ENCODE peak calls at places on chromosomes 16 and 17, in nine cellular contexts. F is fibroblast of lung, H is spleen, E is sigmoid colon, Q is ovary, B is cardiac muscle cell, D is heart left ventricle, I is lung, L is psoas muscle. G is an unnamed sample.

GRCh38 chr16:4570688-4571321 is 14.7 kb downstream of the C16orf96 start:
- DNase-seq in Q (no peak), F (no peak), D (no peak), E (no peak), B (no peak), I (no peak), H (no peak), L (no peak), G (no peak)

GRCh38 chr16:50448981-50449380 is 80.2 kb upstream of the BRD7 start:
- DNase-seq in E (peak; percentile 36), Q (no peak), D (no peak), B (no peak), L (no peak), H (no peak), F (no peak), I (no peak), G (no peak)

GRCh38 chr16:67862623-67863583 is 9.9 kb upstream of the EDC4 start:
- DNase-seq in L (peak; percentile 83), F (peak; percentile 68), H (no peak), E (peak; percentile 85), I (no peak), Q (no peak), D (peak; percentile 85), B (peak; percentile 68), G (peak; percentile 82)

GRCh38 chr17:75173526-75173925 is 9.2 kb downstream of the SUMO2 start:
- DNase-seq in D (no peak), B (no peak), I (no peak), L (no peak), Q (no peak), E (no peak), H (peak; percentile 14), F (no peak), G (no peak)

GRCh38 chr17:36849871-36850348 is 87.4 kb upstream of the LHX1 start:
- DNase-seq in F (peak; percentile 83), E (no peak), Q (no peak), B (peak; percentile 14), I (no peak), L (no peak), D (no peak), H (no peak), G (no peak)

GRCh38 chr17:72432143-72432604 is 311.4 kb downstream of the SOX9 start:
- DNase-seq in D (no peak), H (no peak), B (no peak), E (no peak), I (no peak), Q (no peak), L (no peak), F (no peak), G (no peak)

GRCh38 chr17:27783951-27784350 is 16.4 kb downstream of the NOS2 start:
- DNase-seq in E (no peak), I (no peak), D (no peak), F (peak; percentile 18), B (no peak), H (no peak), L (no peak), Q (no peak), G (no peak)

GRCh38 chr16:57999366-57999970 is 1.0 kb downstream of the ZNF319 start:
- DNase-seq in F (peak; percentile 40), L (no peak), I (no peak), B (no peak), D (no peak), Q (no peak), H (no peak), E (no peak), G (peak; percentile 7)

GRCh38 chr16:49484454-49484853 is 110.8 kb downstream of the C16orf78 start:
- DNase-seq in B (peak; percentile 75), Q (peak; percentile 85), F (no peak), H (peak; percentile 83), E (peak; percentile 91), L (peak; percentile 84), I (peak; percentile 44), D (peak; percentile 77), G (peak; percentile 89)

DNA sequence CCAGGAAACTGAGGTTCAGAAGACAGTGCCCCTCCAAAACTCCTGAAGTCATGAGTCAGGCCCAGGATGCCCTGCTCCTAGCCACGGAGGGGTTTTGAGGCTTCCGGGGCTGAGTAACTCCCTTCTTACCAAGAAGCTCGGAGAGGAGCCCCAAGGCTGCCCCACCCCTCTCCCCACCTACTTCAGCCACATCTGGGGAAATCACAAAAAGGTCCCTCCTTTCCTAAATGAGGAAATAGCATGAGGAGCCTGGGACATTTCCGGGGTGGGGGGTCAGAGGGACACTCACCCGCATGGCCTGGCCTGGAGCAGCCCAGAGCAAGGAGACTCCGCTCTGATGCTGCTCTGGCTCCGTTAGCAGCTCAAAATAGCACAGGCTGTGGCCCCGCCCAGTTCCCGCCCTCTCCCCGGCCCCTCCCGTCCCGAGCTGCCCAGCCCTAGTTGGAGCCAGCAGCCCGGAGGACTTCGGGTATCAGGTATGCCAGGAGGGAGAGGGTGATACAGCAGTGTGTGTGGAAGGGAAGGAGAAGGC is 40.1 kb downstream of the MYO18A start:
- DNase-seq in Q (peak; percentile 85), B (peak; percentile 92), L (peak; percentile 89), F (peak; percentile 60), I (peak; percentile 84), H (peak; percentile 96), D (peak; percentile 91), E (peak; percentile 93), G (peak; percentile 94)
- H3K27ac ChIP-seq in Q (peak overlapping the region; percentile 66), B (peak overlapping the region; percentile 99), L (peak overlapping the region; percentile 93), F (peak overlapping the region; percentile 80), I (peak overlapping the region; percentile 88), H (peak overlapping the region; percentile 90), D (peak overlapping the region; percentile 86), E (peak overlapping the region; percentile 77), G (peak overlapping the region; percentile 68)

DNA sequence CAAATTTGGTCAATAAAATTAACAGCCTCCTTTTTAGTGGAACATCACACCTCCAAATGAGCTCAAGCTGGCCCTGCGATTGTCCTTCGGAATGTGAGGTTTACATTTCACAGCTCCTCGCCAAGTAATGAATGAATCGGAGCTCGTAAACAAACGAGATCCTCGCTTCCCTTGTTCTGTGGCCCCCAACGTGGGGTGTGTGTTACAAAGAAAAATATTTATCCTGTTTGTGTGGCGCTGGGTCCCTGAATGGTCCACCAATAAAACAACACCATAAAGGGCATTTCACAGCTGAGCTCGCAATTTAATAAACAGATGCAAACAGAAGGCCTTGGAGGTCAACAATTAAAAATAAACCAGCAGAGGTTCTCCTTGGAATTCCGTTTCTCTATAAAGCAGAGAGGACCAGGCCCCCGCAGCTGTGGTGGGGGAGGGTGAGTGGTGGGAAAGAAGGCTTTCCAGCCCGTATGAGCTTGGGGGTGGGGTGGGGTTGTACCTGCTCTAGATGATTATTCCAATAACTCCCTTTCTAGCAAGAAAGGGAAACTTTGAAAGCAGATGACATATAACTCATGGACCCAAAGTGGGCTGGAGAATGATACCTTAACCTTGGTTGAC is 393.9 kb upstream of the SALL1 start:
- DNase-seq in L (no peak), F (no peak), D (no peak), E (no peak), B (no peak), I (no peak), H (no peak), Q (no peak), G (no peak)
- H3K36me3 ChIP-seq in L (no peaks in the 10 kb centered on the region), F (no peaks in the 10 kb centered on the region), D (no peaks in the 10 kb centered on the region), E (no peaks in the 10 kb centered on the region), B (no peaks in the 10 kb centered on the region), I (no peaks in the 10 kb centered on the region), H (no peaks in the 10 kb centered on the region), Q (no peaks in the 10 kb centered on the region), G (no peaks in the 10 kb centered on the region)

GRCh38 chr17:44024271-44024663 is 9.5 kb upstream of the TMEM101 start:
- DNase-seq in D (no peak), L (no peak), F (no peak), E (no peak), H (no peak), I (no peak), B (no peak), Q (no peak), G (no peak)

GRCh38 chr17:44023545-44024270 is 8.9 kb upstream of the TMEM101 start:
- DNase-seq in F (no peak), Q (no peak), D (no peak), H (no peak), I (no peak), E (no peak), L (no peak), B (no peak), G (no peak)

GRCh38 chr17:44022246-44022645 is 7.5 kb upstream of the TMEM101 start:
- DNase-seq in H (no peak), D (no peak), I (no peak), E (no peak), B (no peak), F (no peak), Q (no peak), L (no peak), G (no peak)

GRCh38 chr17:44029736-44030135 is 15.0 kb upstream of the TMEM101 start:
- DNase-seq in D (no peak), E (no peak), B (no peak), H (no peak), I (no peak), L (no peak), F (no peak), Q (no peak), G (no peak)

GRCh38 chr17:44024853-44025252 is 10.1 kb upstream of the TMEM101 start:
- DNase-seq in I (no peak), F (no peak), H (no peak), D (no peak), E (no peak), Q (no peak), L (no peak), B (no peak), G (no peak)
- H3K27ac ChIP-seq in I (no peak overlapping the region), F (no peak overlapping the region), H (no peak overlapping the region), D (no peak overlapping the region), E (no peak overlapping the region), Q (no peak overlapping the region), L (no peak overlapping the region), B (peak overlapping the region; percentile 23), G (peak overlapping the region; percentile 23)

GRCh38 chr16:69384974-69385373 is 833 bp downstream of the TERF2 start:
- DNase-seq in F (no peak), B (no peak), L (no peak), H (no peak), I (no peak), E (no peak), Q (no peak), D (no peak), G (no peak)

GRCh38 chr16:69378760-69379159 is 7.0 kb downstream of the TERF2 start:
- DNase-seq in H (no peak), B (no peak), D (no peak), I (no peak), E (no peak), F (peak; percentile 50), Q (no peak), L (no peak), G (no peak)

GRCh38 chr16:69381231-69381630 is 4.6 kb downstream of the TERF2 start:
- DNase-seq in L (no peak), B (no peak), E (no peak), D (no peak), I (no peak), F (no peak), Q (no peak), H (no peak), G (no peak)

GRCh38 chr16:69386596-69386995 is 789 bp upstream of the TERF2 start:
- DNase-seq in L (no peak), Q (no peak), E (no peak), D (no peak), H (no peak), I (no peak), B (no peak), F (peak; percentile 46), G (no peak)

DNA sequence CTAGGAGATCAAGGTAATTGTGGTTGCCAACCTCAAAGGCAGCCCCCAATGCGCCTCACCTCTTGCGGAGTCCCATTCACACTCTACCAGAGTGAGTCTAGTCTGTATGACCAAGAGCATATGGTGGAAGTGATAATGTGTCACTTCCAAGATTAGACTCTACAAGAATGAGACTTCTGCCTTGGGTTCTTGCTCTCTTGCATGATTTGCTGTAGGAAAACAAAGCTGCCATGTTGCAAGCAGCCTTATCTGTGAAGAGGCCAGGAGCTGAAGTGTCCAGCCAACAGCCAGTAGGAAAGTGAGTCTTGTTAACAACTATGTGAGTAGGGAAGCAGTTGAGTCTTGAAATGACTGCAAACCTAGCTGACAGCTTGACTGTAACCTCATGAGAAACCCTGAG is 3.4 kb downstream of the TERF2 start:
- DNase-seq in B (peak; percentile 35), E (no peak), F (no peak), D (no peak), H (no peak), L (no peak), Q (no peak), I (no peak), G (no peak)
- H3K36me3 ChIP-seq in B (peaks cover 45% of the 10 kb centered on the region), E (peaks cover 22% of the 10 kb centered on the region), F (peaks cover 5% of the 10 kb centered on the region), D (no peaks in the 10 kb centered on the region), H (peaks cover 54% of the 10 kb centered on the region), L (peaks cover 13% of the 10 kb centered on the region), Q (no peaks in the 10 kb centered on the region), I (peaks cover 7% of the 10 kb centered on the region), G (peaks cover 14% of the 10 kb centered on the region)